ENCODE peak calls at places on chromosomes 13 and 19, in nine cellular contexts. L is HCT116, T is breast epithelium, A is SK-N-SH, X is GM12878, Q is stomach, M is H1, W is suprapubic skin, Y is GM23338. O is an unnamed sample.

GRCh38 chr19:17647071-17648020 is 40.8 kb downstream of the UNC13A start:
- DNase-seq in L (no peak), T (no peak), A (peak), X (no peak), Q (no peak), M (no peak), W (no peak), Y (peak), O (no peak)

GRCh38 chr13:77180011-77180410 is 146.9 kb downstream of the MYCBP2 start:
- DNase-seq in L (no peak), T (no peak), A (no peak), X (no peak), Q (no peak), M (no peak), W (no peak), Y (no peak), O (no peak)

GRCh38 chr13:99383946-99384345 is 76.7 kb upstream of the GPR183 start:
- DNase-seq in L (no peak), T (no peak), A (no peak), X (no peak), Q (no peak), M (no peak), W (no peak), Y (no peak), O (no peak)

GRCh38 chr13:92843549-92843948 is 383.1 kb upstream of the GPC6 start:
- DNase-seq in L (no peak), T (no peak), A (no peak), X (no peak), Q (no peak), M (no peak), W (no peak), Y (no peak), O (no peak)

GRCh38 chr19:7482584-7483439 is 6.0 kb downstream of the PEX11G start:
- DNase-seq in L (peak), T (no peak), A (peak), X (no peak), Q (no peak), M (peak), W (no peak), Y (peak), O (peak)

GRCh38 chr19:489418-490196 is 6.7 kb upstream of the MADCAM1 start:
- DNase-seq in L (no peak), T (no peak), A (peak), X (no peak), Q (no peak), M (no peak), W (no peak), Y (peak), O (no peak)

GRCh38 chr19:10450853-10451609 is 30.7 kb downstream of the PDE4A start:
- DNase-seq in L (no peak), T (no peak), A (peak), X (no peak), Q (no peak), M (peak), W (no peak), Y (peak), O (peak)

GRCh38 chr19:57850553-57851017 is 926 bp downstream of the ZNF587 start:
- DNase-seq in L (no peak), T (no peak), A (peak), X (no peak), Q (peak), M (no peak), W (no peak), Y (peak), O (peak)

GRCh38 chr19:18763674-18764590 is 27.2 kb downstream of the COMP start:
- DNase-seq in L (no peak), T (peak), A (peak), X (no peak), Q (no peak), M (no peak), W (no peak), Y (no peak), O (no peak)

GRCh38 chr19:55678121-55678671 is 3.2 kb downstream of the EPN1 start:
- DNase-seq in L (no peak), T (peak), A (no peak), X (peak), Q (peak), M (no peak), W (no peak), Y (no peak), O (peak)

GRCh38 chr19:35318679-35319448 is 10.1 kb upstream of the CD22 start:
- DNase-seq in L (peak), T (peak), A (no peak), X (no peak), Q (peak), M (no peak), W (no peak), Y (no peak), O (peak)

GRCh38 chr13:44280461-44280860 is 93.2 kb upstream of the SERP2 start:
- DNase-seq in L (no peak), T (no peak), A (no peak), X (no peak), Q (no peak), M (no peak), W (no peak), Y (no peak), O (no peak)

GRCh38 chr19:13978306-13978705 is 26.0 kb downstream of the DCAF15 start:
- DNase-seq in L (no peak), T (peak), A (peak), X (no peak), Q (peak), M (peak), W (peak), Y (peak), O (peak)

GRCh38 chr19:47429140-47429793 is 9.9 kb upstream of the MEIS3 start:
- DNase-seq in L (no peak), T (no peak), A (no peak), X (no peak), Q (no peak), M (no peak), W (no peak), Y (peak), O (no peak)

GRCh38 chr19:15696654-15697194 is 23.8 kb downstream of the CYP4F12 start:
- DNase-seq in L (no peak), T (no peak), A (no peak), X (no peak), Q (no peak), M (no peak), W (no peak), Y (no peak), O (no peak)

GRCh38 chr13:19596960-19597361 is 35.6 kb upstream of the TPTE2 start:
- DNase-seq in L (peak), T (no peak), A (no peak), X (no peak), Q (no peak), M (no peak), W (no peak), Y (no peak), O (no peak)

GRCh38 chr13:22077205-22077683 is 406.4 kb downstream of the FGF9 start:
- DNase-seq in L (no peak), T (no peak), A (no peak), X (no peak), Q (no peak), M (no peak), W (no peak), Y (no peak), O (no peak)

GRCh38 chr13:114282143-114282685 is 813 bp downstream of the UPF3A start:
- DNase-seq in L (no peak), T (no peak), A (peak), X (peak), Q (peak), M (no peak), W (peak), Y (peak), O (peak)

GRCh38 chr13:31037874-31038475 is 105.5 kb downstream of the TEX26 start:
- DNase-seq in L (no peak), T (no peak), A (no peak), X (no peak), Q (no peak), M (no peak), W (no peak), Y (no peak), O (no peak)
- TF ChIP-seq POLR2AphosphoS5 in L (no peak), T (no peak), A (no peak), X (no peak), Q (no peak), M (no peak), W (no peak), Y (no peak), O (no peak)

GRCh38 chr19:31317098-31317497 is 32.1 kb downstream of the TSHZ3 start:
- DNase-seq in L (no peak), T (no peak), A (peak), X (no peak), Q (no peak), M (no peak), W (no peak), Y (no peak), O (no peak)
- H3K27ac ChIP-seq in L (no peak), T (no peak), A (peak), X (no peak), Q (peak), M (no peak), W (peak), Y (peak), O (peak)

GRCh38 chr13:79423801-79424642 is 18.0 kb upstream of the RBM26 start:
- DNase-seq in L (peak), T (no peak), A (peak), X (no peak), Q (no peak), M (no peak), W (no peak), Y (peak), O (no peak)
- TF ChIP-seq POLR2AphosphoS5 in L (no peak), T (no peak), A (no peak), X (no peak), Q (no peak), M (no peak), W (no peak), Y (no peak), O (no peak)

DNA sequence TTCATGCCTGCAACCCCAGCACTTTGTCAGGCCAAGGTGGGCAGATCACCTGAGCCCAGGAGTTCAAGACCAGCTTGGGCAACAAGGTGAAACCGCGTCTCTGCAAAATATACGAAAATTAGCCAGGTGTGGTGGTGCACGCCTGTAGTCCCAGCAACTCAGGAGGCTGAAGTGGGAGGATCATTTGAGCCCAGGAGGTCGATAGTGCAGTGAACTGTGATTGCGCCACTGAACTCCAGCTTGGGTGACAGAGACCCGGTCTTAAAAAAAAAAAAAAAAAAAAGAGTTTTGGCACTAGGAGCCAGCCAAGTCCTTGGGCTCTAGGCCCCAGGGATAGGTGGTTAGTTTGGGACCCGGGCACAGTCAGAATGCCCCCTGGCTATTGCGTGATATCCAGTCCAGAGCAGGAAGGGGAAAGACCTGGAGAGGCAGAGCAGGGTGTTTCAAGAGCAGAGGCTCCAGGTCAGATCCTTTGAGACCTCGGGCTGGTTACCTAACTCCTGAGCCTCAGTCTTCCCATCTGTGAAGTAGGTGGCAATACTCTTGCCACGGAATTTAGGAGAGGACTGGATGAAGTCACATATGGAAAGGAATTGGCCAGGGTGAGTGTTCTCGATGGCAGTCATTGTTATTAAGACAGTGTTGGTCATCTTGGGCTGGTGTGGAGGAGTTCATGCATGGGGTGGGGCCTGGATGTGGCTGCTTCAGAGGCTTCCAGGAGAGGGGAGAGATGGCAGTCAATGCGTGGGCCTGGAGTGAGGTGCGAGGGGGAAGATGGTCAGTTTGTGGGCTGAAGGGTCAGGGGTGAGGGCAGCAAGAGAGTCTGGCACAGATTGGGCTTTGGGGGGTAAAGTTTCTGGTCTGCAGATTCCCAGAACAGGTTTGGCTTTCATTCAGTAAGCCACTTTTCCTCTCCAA is 2.8 kb downstream of the PPP1R37 start:
- DNase-seq in L (no peak), T (no peak), A (no peak), X (no peak), Q (no peak), M (no peak), W (no peak), Y (no peak), O (no peak)
- H3K27ac ChIP-seq in L (no peak), T (no peak), A (no peak), X (no peak), Q (peak), M (no peak), W (no peak), Y (no peak), O (no peak)

DNA sequence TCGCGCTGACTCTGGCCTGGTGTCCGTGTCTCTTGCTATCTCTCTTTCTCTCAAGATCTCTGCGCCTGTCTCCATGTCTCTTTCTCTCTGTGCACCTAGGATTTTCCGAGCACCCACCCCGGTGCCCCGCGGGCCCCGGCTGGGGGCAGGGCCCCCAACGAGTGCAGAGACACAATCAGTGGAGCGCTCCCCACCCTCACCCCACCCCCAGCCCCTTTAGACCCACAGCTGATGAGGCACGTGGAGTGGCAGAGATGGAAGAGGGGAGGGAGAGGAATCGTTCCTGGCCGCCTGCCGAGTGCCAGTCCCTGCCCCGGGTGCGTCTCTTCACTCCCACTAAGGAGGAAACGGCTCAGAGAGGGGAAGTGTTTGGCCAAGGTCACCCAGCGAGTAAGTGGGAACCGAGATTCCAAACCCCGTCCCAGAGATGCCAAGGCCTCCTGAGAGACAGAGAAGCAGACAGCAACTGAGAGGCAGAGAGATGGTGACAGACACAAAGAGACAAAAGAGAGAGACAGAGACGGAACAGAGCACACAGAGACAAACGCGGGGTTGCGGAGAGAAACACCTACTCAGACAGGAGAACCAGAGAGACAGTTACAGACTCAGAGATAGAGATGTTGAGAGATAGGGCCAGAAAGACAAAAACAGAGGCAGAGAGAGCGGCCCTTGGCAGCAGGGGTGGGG is 626 bp upstream of the BCL3 start:
- DNase-seq in L (no peak), T (peak), A (peak), X (no peak), Q (peak), M (no peak), W (peak), Y (peak), O (peak)
- TF ChIP-seq POLR2AphosphoS5 in L (no peak), T (peak), A (no peak), X (no peak), Q (no peak), M (no peak), W (no peak), Y (no peak), O (no peak)

DNA sequence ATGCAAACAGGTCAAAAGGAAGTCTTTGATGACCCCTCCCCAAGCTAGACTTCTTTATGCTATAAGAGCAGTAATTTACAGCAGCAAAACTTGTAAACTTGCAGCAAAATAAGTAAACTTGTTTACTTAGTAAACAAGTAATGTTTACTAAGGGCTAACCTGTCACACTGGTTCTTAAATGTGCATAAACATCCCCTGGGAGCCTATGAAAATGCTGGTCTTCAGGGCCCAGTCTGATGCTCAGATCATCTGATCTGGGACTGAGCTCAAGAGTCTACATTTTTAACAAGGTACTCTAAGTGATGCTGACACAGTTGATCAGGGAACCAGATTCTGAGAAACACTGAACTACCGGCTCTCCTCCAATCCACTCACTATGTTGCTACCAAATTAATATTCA is 53.4 kb downstream of the MTMR6 start:
- DNase-seq in L (no peak), T (no peak), A (no peak), X (no peak), Q (no peak), M (no peak), W (no peak), Y (no peak), O (no peak)
- H3K27ac ChIP-seq in L (no peak), T (no peak), A (no peak), X (no peak), Q (no peak), M (no peak), W (no peak), Y (no peak), O (no peak)

GRCh38 chr19:41621654-41622053 is 5.2 kb downstream of the CEACAM4 start:
- DNase-seq in L (no peak), T (no peak), A (no peak), X (no peak), Q (no peak), M (no peak), W (no peak), Y (no peak), O (no peak)
- TF ChIP-seq POLR2AphosphoS5 in L (no peak), T (no peak), A (no peak), X (no peak), Q (no peak), M (no peak), W (no peak), Y (no peak), O (no peak)

DNA sequence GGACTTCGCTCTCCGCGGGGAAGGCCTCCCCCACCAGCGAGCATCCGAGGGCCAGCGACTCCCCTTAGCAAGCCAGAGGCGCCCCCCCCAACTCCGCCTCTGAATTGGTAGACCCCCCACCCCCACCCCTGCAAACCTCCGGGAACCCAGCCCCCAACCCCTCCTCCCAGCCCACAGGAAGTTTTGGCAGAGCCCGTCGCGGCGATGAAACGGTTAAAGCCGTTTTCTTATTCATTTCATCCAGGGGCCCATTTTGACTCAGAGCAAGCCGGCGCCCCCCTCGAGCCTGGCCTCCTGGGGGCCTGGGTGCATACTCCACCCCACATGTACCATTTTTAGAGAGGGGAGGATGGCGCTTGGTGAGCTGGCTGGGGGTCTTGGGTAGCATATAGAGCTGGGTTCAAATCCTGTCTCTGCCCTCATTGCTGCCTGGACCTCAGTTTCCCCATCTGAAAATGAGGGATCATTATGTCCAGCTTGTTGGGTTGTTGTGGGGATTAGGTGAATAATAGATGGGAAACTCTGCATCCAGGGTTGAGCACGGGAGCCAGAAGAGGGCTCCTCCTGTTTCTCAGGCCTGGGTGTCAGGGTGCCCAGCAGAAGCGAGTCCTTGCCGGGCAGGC is 7.9 kb upstream of the JUNB start:
- DNase-seq in L (no peak), T (no peak), A (no peak), X (no peak), Q (no peak), M (no peak), W (no peak), Y (peak), O (no peak)
- H3K27ac ChIP-seq in L (peak), T (peak), A (peak), X (peak), Q (peak), M (no peak), W (peak), Y (no peak), O (peak)

GRCh38 chr13:110431851-110432294 is 124.8 kb downstream of the COL4A2 start:
- DNase-seq in L (no peak), T (no peak), A (peak), X (no peak), Q (no peak), M (no peak), W (no peak), Y (no peak), O (no peak)
- TF ChIP-seq POLR2AphosphoS5 in L (no peak), T (no peak), A (no peak), X (no peak), Q (no peak), M (no peak), W (no peak), Y (no peak), O (no peak)